ENCODE peak calls at places on chromosome 2, in five cellular contexts. One of them, this sample, is unnamed. For H3K4me1, the result is how much of the 10 kb centered on the place peaks cover.

GRCh38 chr2:148982282-148982681 is 56.2 kb upstream of the LYPD6B start:
- DNase-seq in K562: no peak
- DNase-seq in right lobe of liver: no peak
- DNase-seq in Caco-2: no peak
- DNase-seq in heart left ventricle: no peak
- DNase-seq in this sample: no peak

GRCh38 chr2:56184500-56184996 is 758 bp downstream of the CCDC85A start:
- DNase-seq in K562: peak
- DNase-seq in right lobe of liver: peak
- DNase-seq in Caco-2: no peak
- DNase-seq in heart left ventricle: peak
- DNase-seq in this sample: peak

GRCh38 chr2:168030862-168031624 is 216.4 kb downstream of the STK39 start:
- DNase-seq in K562: no peak
- DNase-seq in right lobe of liver: no peak
- DNase-seq in Caco-2: no peak
- DNase-seq in heart left ventricle: no peak
- DNase-seq in this sample: no peak

GRCh38 chr2:41061371-41061770 is 609.5 kb upstream of the SLC8A1 start:
- DNase-seq in K562: no peak
- DNase-seq in right lobe of liver: no peak
- DNase-seq in Caco-2: no peak
- DNase-seq in heart left ventricle: no peak
- DNase-seq in this sample: no peak

GRCh38 chr2:11562476-11562875 is 28.6 kb downstream of the GREB1 start:
- DNase-seq in K562: no peak
- DNase-seq in right lobe of liver: peak
- DNase-seq in Caco-2: no peak
- DNase-seq in heart left ventricle: no peak
- DNase-seq in this sample: peak

GRCh38 chr2:6506311-6507258 is 359.1 kb downstream of the CMPK2 start:
- DNase-seq in K562: no peak
- DNase-seq in right lobe of liver: no peak
- DNase-seq in Caco-2: no peak
- DNase-seq in heart left ventricle: no peak
- DNase-seq in this sample: no peak

GRCh38 chr2:79936715-79937114 is 367.8 kb downstream of the LRRTM1 start:
- DNase-seq in K562: no peak
- DNase-seq in right lobe of liver: no peak
- DNase-seq in Caco-2: no peak
- DNase-seq in heart left ventricle: no peak
- DNase-seq in this sample: no peak

GRCh38 chr2:6103949-6104348 is 411.8 kb downstream of the SOX11 start:
- DNase-seq in K562: no peak
- DNase-seq in right lobe of liver: no peak
- DNase-seq in Caco-2: peak
- DNase-seq in heart left ventricle: no peak
- DNase-seq in this sample: no peak

GRCh38 chr2:68196120-68196716 is 38.5 kb downstream of the PNO1 start:
- DNase-seq in K562: peak
- DNase-seq in right lobe of liver: no peak
- DNase-seq in Caco-2: no peak
- DNase-seq in heart left ventricle: no peak
- DNase-seq in this sample: no peak

GRCh38 chr2:118576109-118576855 is 271.2 kb downstream of the EN1 start:
- DNase-seq in K562: no peak
- DNase-seq in right lobe of liver: no peak
- DNase-seq in Caco-2: no peak
- DNase-seq in heart left ventricle: no peak
- DNase-seq in this sample: no peak

GRCh38 chr2:111068435-111069058 is 52.2 kb upstream of the BCL2L11 start:
- DNase-seq in K562: no peak
- DNase-seq in right lobe of liver: no peak
- DNase-seq in Caco-2: peak
- DNase-seq in heart left ventricle: no peak
- DNase-seq in this sample: no peak

GRCh38 chr2:101986804-101987740 is 4.7 kb upstream of the IL1R2 start:
- DNase-seq in K562: no peak
- DNase-seq in right lobe of liver: no peak
- DNase-seq in Caco-2: no peak
- DNase-seq in heart left ventricle: no peak
- DNase-seq in this sample: no peak

GRCh38 chr2:120626566-120626965 is 109.1 kb upstream of the GLI2 start:
- DNase-seq in K562: no peak
- DNase-seq in right lobe of liver: no peak
- DNase-seq in Caco-2: no peak
- DNase-seq in heart left ventricle: no peak
- DNase-seq in this sample: no peak

GRCh38 chr2:154233231-154233630 is 361.5 kb downstream of the GALNT13 start:
- DNase-seq in K562: no peak
- DNase-seq in right lobe of liver: no peak
- DNase-seq in Caco-2: no peak
- DNase-seq in heart left ventricle: no peak
- DNase-seq in this sample: no peak

GRCh38 chr2:69340101-69340775 is 46.8 kb downstream of the GFPT1 start:
- DNase-seq in K562: no peak
- DNase-seq in right lobe of liver: no peak
- DNase-seq in Caco-2: no peak
- DNase-seq in heart left ventricle: no peak
- DNase-seq in this sample: no peak

GRCh38 chr2:60998628-60999545 is 18.6 kb upstream of the PEX13 start:
- DNase-seq in K562: peak
- DNase-seq in right lobe of liver: no peak
- DNase-seq in Caco-2: no peak
- DNase-seq in heart left ventricle: no peak
- DNase-seq in this sample: no peak

GRCh38 chr2:127014630-127015029 is 92.3 kb downstream of the BIN1 start:
- DNase-seq in K562: no peak
- DNase-seq in right lobe of liver: no peak
- DNase-seq in Caco-2: no peak
- DNase-seq in heart left ventricle: no peak
- DNase-seq in this sample: no peak

GRCh38 chr2:47004905-47005495 is 89.4 kb upstream of the MCFD2 start:
- DNase-seq in K562: no peak
- DNase-seq in right lobe of liver: no peak
- DNase-seq in Caco-2: no peak
- DNase-seq in heart left ventricle: no peak
- DNase-seq in this sample: no peak

GRCh38 chr2:22737144-22737543 is 647.8 kb upstream of the KLHL29 start:
- DNase-seq in K562: no peak
- DNase-seq in right lobe of liver: no peak
- DNase-seq in Caco-2: no peak
- DNase-seq in heart left ventricle: no peak
- DNase-seq in this sample: no peak

GRCh38 chr2:102585704-102586404 is 33.5 kb upstream of the SLC9A2 start:
- DNase-seq in K562: peak
- DNase-seq in right lobe of liver: no peak
- DNase-seq in Caco-2: peak
- DNase-seq in heart left ventricle: no peak
- DNase-seq in this sample: no peak

GRCh38 chr2:104849618-104850097 is 4.3 kb upstream of the POU3F3 start:
- DNase-seq in K562: peak
- DNase-seq in right lobe of liver: peak
- DNase-seq in Caco-2: no peak
- DNase-seq in heart left ventricle: peak
- DNase-seq in this sample: no peak

GRCh38 chr2:25494626-25495025 is 152.9 kb upstream of the DNMT3A start:
- DNase-seq in K562: no peak
- DNase-seq in right lobe of liver: no peak
- DNase-seq in Caco-2: no peak
- DNase-seq in heart left ventricle: no peak
- DNase-seq in this sample: no peak

GRCh38 chr2:100365434-100365833 is 43.1 kb upstream of the LONRF2 start:
- DNase-seq in K562: peak
- DNase-seq in right lobe of liver: no peak
- DNase-seq in Caco-2: no peak
- DNase-seq in heart left ventricle: peak
- DNase-seq in this sample: no peak

GRCh38 chr2:145593991-145594702 is 1074.2 kb upstream of the ZEB2 start:
- DNase-seq in K562: peak
- DNase-seq in right lobe of liver: no peak
- DNase-seq in Caco-2: no peak
- DNase-seq in heart left ventricle: peak
- DNase-seq in this sample: no peak

GRCh38 chr2:116810071-116810470 is 1004.4 kb upstream of the DDX18 start:
- DNase-seq in K562: no peak
- DNase-seq in right lobe of liver: no peak
- DNase-seq in Caco-2: no peak
- DNase-seq in heart left ventricle: no peak
- DNase-seq in this sample: no peak

GRCh38 chr2:113172721-113173562 is 829 bp upstream of the PSD4 start:
- DNase-seq in K562: no peak
- DNase-seq in right lobe of liver: no peak
- DNase-seq in Caco-2: no peak
- DNase-seq in heart left ventricle: no peak
- DNase-seq in this sample: no peak

GRCh38 chr2:64922482-64923384 is 66.5 kb upstream of the SLC1A4 start:
- DNase-seq in K562: no peak
- DNase-seq in right lobe of liver: peak
- DNase-seq in Caco-2: no peak
- DNase-seq in heart left ventricle: no peak
- DNase-seq in this sample: no peak

GRCh38 chr2:237508361-237508760 is 21.3 kb downstream of the MLPH start:
- DNase-seq in K562: no peak
- DNase-seq in right lobe of liver: no peak
- DNase-seq in Caco-2: no peak
- DNase-seq in heart left ventricle: no peak
- DNase-seq in this sample: no peak
- H3K4me1 ChIP-seq in K562: under half
- H3K4me1 ChIP-seq in right lobe of liver: under half
- H3K4me1 ChIP-seq in Caco-2: under half
- H3K4me1 ChIP-seq in heart left ventricle: under half
- H3K4me1 ChIP-seq in this sample: under half

DNA sequence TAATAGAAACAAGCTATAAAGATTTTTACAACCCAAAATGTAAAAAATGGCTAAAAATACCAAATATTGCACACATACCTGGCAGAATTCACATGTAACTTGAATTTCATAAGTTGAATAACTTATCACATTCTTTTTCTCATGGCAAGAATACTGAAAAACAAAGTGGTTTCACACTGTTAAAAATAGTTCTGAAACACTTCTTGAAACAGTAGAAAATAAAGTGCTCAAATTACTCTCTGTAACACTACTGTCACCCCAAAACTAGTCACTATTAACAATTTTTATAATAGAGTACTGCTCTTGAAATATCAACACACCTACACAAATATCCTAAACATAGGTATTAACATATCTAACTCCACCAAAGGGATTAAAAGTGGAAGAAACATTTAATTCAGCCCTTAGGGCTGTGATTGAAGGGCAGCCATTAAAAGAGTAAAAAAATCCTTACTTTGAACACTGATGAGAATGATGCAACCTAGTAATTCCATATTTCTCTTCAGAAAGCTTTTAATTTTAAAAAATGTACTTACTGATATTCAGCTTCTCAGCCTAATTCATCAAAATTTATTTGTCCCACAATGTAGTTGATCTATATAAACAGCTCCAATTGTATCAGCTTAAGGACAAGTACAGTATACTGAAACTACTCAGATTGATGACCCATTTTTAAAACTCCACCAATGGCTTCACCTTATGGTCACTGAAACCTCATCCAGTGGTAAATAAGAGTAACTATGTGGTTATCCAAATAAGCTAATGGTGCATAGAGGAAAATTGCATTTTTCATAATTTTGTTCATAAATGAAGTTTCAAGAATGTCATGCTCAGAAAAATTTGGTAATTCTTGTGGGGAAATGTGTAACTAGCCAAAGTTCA is 31.4 kb downstream of the ATF2 start:
- DNase-seq in K562: no peak
- DNase-seq in right lobe of liver: no peak
- DNase-seq in Caco-2: no peak
- DNase-seq in heart left ventricle: no peak
- DNase-seq in this sample: no peak
- H3K4me1 ChIP-seq in K562: under half
- H3K4me1 ChIP-seq in right lobe of liver: under half
- H3K4me1 ChIP-seq in Caco-2: under half
- H3K4me1 ChIP-seq in heart left ventricle: under half
- H3K4me1 ChIP-seq in this sample: under half

GRCh38 chr2:226837334-226837733 is 1.5 kb downstream of the RHBDD1 start:
- DNase-seq in K562: no peak
- DNase-seq in right lobe of liver: no peak
- DNase-seq in Caco-2: no peak
- DNase-seq in heart left ventricle: no peak
- DNase-seq in this sample: no peak

GRCh38 chr2:226835420-226835795 is 446 bp upstream of the RHBDD1 start:
- DNase-seq in K562: peak
- DNase-seq in right lobe of liver: no peak
- DNase-seq in Caco-2: peak
- DNase-seq in heart left ventricle: no peak
- DNase-seq in this sample: peak

GRCh38 chr2:226837787-226838603 is 2.1 kb downstream of the RHBDD1 start:
- DNase-seq in K562: peak
- DNase-seq in right lobe of liver: no peak
- DNase-seq in Caco-2: no peak
- DNase-seq in heart left ventricle: no peak
- DNase-seq in this sample: no peak

GRCh38 chr2:226836548-226836885 is 663 bp downstream of the RHBDD1 start:
- DNase-seq in K562: no peak
- DNase-seq in right lobe of liver: no peak
- DNase-seq in Caco-2: no peak
- DNase-seq in heart left ventricle: no peak
- DNase-seq in this sample: no peak

GRCh38 chr2:226835796-226836547 is at the start of gene RHBDD1:
- DNase-seq in K562: peak
- DNase-seq in right lobe of liver: peak
- DNase-seq in Caco-2: peak
- DNase-seq in heart left ventricle: peak
- DNase-seq in this sample: peak
- H3K4me1 ChIP-seq in K562: under half
- H3K4me1 ChIP-seq in right lobe of liver: under half
- H3K4me1 ChIP-seq in Caco-2: under half
- H3K4me1 ChIP-seq in heart left ventricle: under half
- H3K4me1 ChIP-seq in this sample: under half

DNA sequence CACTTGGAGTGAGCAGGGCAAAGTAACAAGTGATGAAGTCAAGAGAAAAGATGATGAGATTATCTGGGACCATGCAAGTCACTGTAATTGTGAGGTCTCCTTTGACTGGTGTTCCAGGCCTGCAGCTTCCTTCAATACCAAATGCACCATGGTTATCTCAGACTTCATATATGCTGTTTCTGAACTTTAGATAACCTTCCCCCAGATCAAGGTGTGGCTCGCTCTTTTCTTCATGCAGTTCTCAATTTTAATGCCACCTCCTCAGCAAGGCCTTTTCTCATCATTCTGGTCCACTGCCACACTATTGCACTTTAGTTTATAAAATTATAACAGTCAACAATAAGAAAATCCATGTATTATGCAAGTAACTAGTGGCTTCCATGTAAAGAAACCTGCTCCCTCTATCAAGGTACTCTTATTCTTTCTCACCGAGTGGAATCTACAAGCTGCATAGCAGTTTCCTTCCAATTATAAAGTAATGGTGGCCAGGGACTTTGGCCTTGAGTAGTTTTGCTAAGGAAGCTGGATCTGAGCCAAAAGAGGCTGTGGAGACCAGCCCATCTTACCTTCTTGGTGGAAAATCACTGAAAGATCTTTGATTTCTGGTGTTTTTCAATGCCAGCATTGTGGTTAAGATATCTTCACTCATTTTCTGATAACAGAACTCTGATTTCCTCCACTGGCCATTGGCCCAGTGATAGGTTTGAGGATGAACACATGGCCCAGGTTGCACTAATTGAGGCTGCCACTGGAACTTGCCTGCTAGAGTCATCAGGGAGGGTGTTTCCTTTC is 113.6 kb downstream of the KCNE4 start:
- DNase-seq in K562: no peak
- DNase-seq in right lobe of liver: no peak
- DNase-seq in Caco-2: no peak
- DNase-seq in heart left ventricle: no peak
- DNase-seq in this sample: no peak
- H3K4me1 ChIP-seq in K562: under half
- H3K4me1 ChIP-seq in right lobe of liver: under half
- H3K4me1 ChIP-seq in Caco-2: under half
- H3K4me1 ChIP-seq in heart left ventricle: under half
- H3K4me1 ChIP-seq in this sample: under half